ENCODE peak calls at places on chromosome 9, in four cellular contexts. U is IMR-90, V is K562, P is SK-N-SH. C is an unnamed sample.

GRCh38 chr9:93180938-93181337 is 3.0 kb upstream of the WNK2 start:
- DNase-seq in U (no peak), V (no peak), P (no peak), C (no peak)

GRCh38 chr9:129336601-129337286 is 158.7 kb upstream of the IER5L start:
- DNase-seq in U (peak), V (peak), P (no peak), C (no peak)

GRCh38 chr9:93260290-93261066 is 76.5 kb downstream of the WNK2 start:
- DNase-seq in U (no peak), V (no peak), P (peak), C (no peak)

GRCh38 chr9:130010151-130010988 is 32.6 kb downstream of the FNBP1 start:
- DNase-seq in U (no peak), V (no peak), P (no peak), C (no peak)

GRCh38 chr9:93587651-93588347 is 11.4 kb downstream of the PHF2 start:
- DNase-seq in U (no peak), V (peak), P (peak), C (no peak)

GRCh38 chr9:99299214-99300102 is 77.4 kb downstream of the SEC61B start:
- DNase-seq in U (peak), V (no peak), P (peak), C (no peak)

GRCh38 chr9:114387678-114388431 is at the start of gene AKNA:
- DNase-seq in U (peak), V (no peak), P (no peak), C (no peak)

GRCh38 chr9:82129708-82130107 is 141.1 kb downstream of the SPATA31D1 start:
- DNase-seq in U (no peak), V (no peak), P (no peak), C (no peak)

GRCh38 chr9:113425072-113425471 is 14.5 kb downstream of the C9orf43 start:
- DNase-seq in U (no peak), V (no peak), P (no peak), C (no peak)

GRCh38 chr9:121455527-121456239 is 44.0 kb downstream of the GGTA1 start:
- DNase-seq in U (no peak), V (peak), P (no peak), C (no peak)

GRCh38 chr9:134968011-134968822 is 50.5 kb upstream of the FCN1 start:
- DNase-seq in U (peak), V (no peak), P (peak), C (no peak)

GRCh38 chr9:93674580-93675335 is 98.4 kb downstream of the PHF2 start:
- DNase-seq in U (no peak), V (no peak), P (peak), C (no peak)

GRCh38 chr9:130854086-130854485 is 19.0 kb downstream of the ABL1 start:
- DNase-seq in U (no peak), V (peak), P (no peak), C (no peak)

GRCh38 chr9:132849168-132849831 is 28.8 kb downstream of the AK8 start:
- DNase-seq in U (no peak), V (no peak), P (peak), C (no peak)
- TF ChIP-seq RCOR1 in U (no peak), V (no peak), P (peak), C (no peak)

GRCh38 chr9:116687074-116687761 is at the start of gene TRIM32:
- DNase-seq in U (peak), V (peak), P (peak), C (peak)

GRCh38 chr9:116686693-116687073 is 422 bp upstream of the TRIM32 start:
- DNase-seq in U (peak), V (peak), P (no peak), C (no peak)

GRCh38 chr9:116687762-116688160 is 656 bp downstream of the TRIM32 start:
- DNase-seq in U (no peak), V (no peak), P (no peak), C (peak)

GRCh38 chr9:116683535-116683934 is 3.6 kb upstream of the TRIM32 start:
- DNase-seq in U (no peak), V (no peak), P (no peak), C (no peak)

GRCh38 chr9:116686135-116686534 is 970 bp upstream of the TRIM32 start:
- DNase-seq in U (peak), V (no peak), P (no peak), C (no peak)
- H3K27ac ChIP-seq in U (no peak), V (no peak), P (no peak), C (peak)

GRCh38 chr9:4048441-4048840 is 251.4 kb downstream of the GLIS3 start:
- DNase-seq in U (peak), V (no peak), P (no peak), C (peak)
- TF ChIP-seq CTCF in U (peak), V (no peak), P (peak), C (peak)

GRCh38 chr9:126230692-126231091 is 95.9 kb upstream of the MVB12B start:
- DNase-seq in U (no peak), V (no peak), P (peak), C (no peak)

GRCh38 chr9:126233175-126233574 is 93.5 kb upstream of the MVB12B start:
- DNase-seq in U (no peak), V (no peak), P (peak), C (no peak)

GRCh38 chr9:126234681-126235349 is 91.8 kb upstream of the MVB12B start:
- DNase-seq in U (no peak), V (no peak), P (peak), C (no peak)

GRCh38 chr9:126233913-126234525 is 92.6 kb upstream of the MVB12B start:
- DNase-seq in U (no peak), V (no peak), P (no peak), C (no peak)

DNA sequence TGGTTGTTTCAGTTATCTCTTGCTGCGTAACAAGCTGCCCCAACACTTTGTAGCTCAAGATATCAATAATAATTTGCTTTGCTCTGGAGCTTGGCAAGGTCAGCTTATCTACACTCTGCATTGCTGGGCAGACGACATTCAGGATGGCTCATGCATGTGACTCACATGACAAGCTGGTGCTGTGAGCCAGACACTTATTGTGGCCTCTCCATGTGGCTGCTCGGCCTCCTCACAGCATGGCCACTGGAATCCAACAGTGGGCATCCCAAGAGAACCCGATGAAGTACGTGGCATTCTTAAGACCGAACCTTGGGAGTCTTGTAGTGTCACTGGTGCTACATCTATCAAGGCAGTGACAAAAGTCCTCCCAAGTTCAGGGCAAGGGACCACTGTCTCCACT is 94.2 kb upstream of the MVB12B start:
- DNase-seq in U (no peak), V (no peak), P (peak), C (no peak)
- TF ChIP-seq RCOR1 in U (no peak), V (no peak), P (no peak), C (no peak)

DNA sequence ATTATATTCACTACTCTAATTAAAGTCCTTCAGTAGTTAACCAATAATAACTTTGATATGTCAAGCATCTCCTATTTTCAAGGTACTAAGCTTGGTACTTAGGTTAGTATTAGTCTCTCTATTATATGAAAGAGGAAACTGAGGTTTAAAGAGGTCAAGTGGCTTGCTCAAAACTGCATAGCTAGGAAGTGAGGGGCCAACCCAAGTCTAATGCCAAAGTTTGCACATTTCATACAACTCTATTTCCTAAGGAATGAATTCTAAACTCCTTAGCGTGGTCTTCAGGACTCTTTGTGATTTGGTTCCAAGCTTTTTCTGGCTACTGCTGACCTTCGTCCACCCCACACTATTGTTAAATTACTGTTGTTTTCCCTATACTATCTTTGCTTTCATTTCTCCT is 9.9 kb upstream of the SHOC1 start:
- DNase-seq in U (no peak), V (no peak), P (no peak), C (no peak)
- H3K27ac ChIP-seq in U (no peak), V (no peak), P (no peak), C (no peak)

DNA sequence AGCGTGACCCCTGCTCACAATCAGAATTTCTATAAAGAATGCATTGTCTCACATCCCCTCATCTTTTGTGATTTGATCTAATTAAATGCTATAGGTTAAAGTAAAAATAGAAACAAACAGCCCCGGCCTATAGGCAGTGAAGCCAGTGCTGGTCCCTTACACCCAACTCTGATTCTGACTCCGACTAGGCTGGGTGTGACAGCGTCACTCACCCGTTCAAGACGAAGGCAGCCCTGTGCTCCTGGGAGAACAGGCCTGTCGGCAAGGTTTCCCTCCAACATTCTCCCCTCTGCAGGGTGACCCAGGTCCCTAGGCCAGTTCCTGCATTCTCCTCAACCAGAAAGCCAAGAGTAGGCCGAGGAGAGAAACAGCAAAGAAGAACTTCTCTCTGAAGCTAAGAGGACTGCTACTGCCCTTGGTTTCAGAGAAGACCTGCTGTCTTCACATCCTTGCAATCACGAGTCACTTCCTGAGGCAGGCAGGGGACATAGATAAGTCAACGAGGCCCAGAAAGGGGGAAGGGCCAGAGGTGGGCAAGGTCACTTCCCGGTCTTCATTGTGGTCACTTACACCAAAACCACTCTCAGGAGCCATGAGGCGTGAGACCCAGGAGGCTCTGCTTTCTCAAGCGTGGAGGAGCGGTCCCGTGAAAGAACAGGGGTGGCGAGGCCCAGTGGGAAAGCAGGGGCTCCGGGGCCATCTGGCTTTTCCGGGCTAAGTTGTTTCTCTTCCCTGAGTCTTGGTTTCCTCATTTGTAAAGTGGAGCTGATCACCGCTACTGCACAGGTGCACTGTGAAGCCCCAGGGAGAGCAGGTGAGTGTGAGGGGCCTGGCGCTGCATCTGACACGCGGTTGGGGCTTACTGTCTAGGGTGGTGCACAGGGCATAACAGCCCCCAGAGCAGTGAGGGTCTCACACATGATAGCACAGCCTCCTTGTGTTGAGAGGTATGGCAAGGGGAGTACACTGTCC is 200.8 kb downstream of the CRB2 start:
- DNase-seq in U (peak), V (peak), P (no peak), C (no peak)
- TF ChIP-seq CTCF in U (no peak), V (no peak), P (no peak), C (no peak)

GRCh38 chr9:138047469-138048040 is 170.0 kb downstream of the CACNA1B start:
- DNase-seq in U (no peak), V (no peak), P (peak), C (no peak)
- TF ChIP-seq RCOR1 in U (no peak), V (no peak), P (no peak), C (no peak)